ENCODE peak calls at places on chromosome 15, in five cellular contexts. E is upper lobe of right lung; U is CD8-positive, alpha-beta T cell; X is NB4; B is lung. K is an unnamed sample.

GRCh38 chr15:78092111-78093041 is at the start of gene SH2D7:
- DNase-seq in E (no peak), U (no peak), X (no peak), B (no peak), K (no peak)

GRCh38 chr15:35491999-35492398 is 54.0 kb downstream of the DPH6 start:
- DNase-seq in E (no peak), U (no peak), X (no peak), B (no peak), K (no peak)

GRCh38 chr15:27864076-27864475 is 235.0 kb downstream of the OCA2 start:
- DNase-seq in E (no peak), U (no peak), X (no peak), B (no peak), K (no peak)

GRCh38 chr15:101158166-101159095 is 93.4 kb downstream of the CHSY1 start:
- DNase-seq in E (no peak), U (no peak), X (no peak), B (no peak), K (no peak)

GRCh38 chr15:66452971-66453580 is 44.5 kb downstream of the SNAPC5 start:
- DNase-seq in E (no peak), U (no peak), X (peak), B (no peak), K (no peak)

GRCh38 chr15:35281515-35281914 is 196.4 kb upstream of the NANOGP8 start:
- DNase-seq in E (no peak), U (no peak), X (no peak), B (no peak), K (no peak)

GRCh38 chr15:31435891-31436628 is 109.4 kb downstream of the KLF13 start:
- DNase-seq in E (no peak), U (peak), X (peak), B (no peak), K (no peak)

GRCh38 chr15:24944939-24945338 is 9.8 kb upstream of the SNRPN start:
- DNase-seq in E (no peak), U (no peak), X (no peak), B (no peak), K (no peak)

GRCh38 chr15:67013696-67014095 is 51.7 kb upstream of the SMAD3 start:
- DNase-seq in E (no peak), U (no peak), X (no peak), B (no peak), K (no peak)

GRCh38 chr15:48089664-48090063 is 31.1 kb upstream of the SLC24A5 start:
- DNase-seq in E (no peak), U (no peak), X (no peak), B (no peak), K (no peak)

GRCh38 chr15:34436956-34437442 is 609 bp downstream of the GOLGA8A start:
- DNase-seq in E (peak), U (peak), X (peak), B (no peak), K (no peak)

GRCh38 chr15:93072440-93073394 is 16.3 kb downstream of the RGMA start:
- DNase-seq in E (peak), U (no peak), X (peak), B (peak), K (no peak)

GRCh38 chr15:63094495-63094931 is 27.1 kb upstream of the LACTB start:
- DNase-seq in E (no peak), U (no peak), X (no peak), B (no peak), K (no peak)

GRCh38 chr15:63189955-63190691 is 717 bp downstream of the RAB8B start:
- DNase-seq in E (no peak), U (no peak), X (peak), B (no peak), K (no peak)

GRCh38 chr15:40843885-40844542 is at the start of gene SPINT1:
- DNase-seq in E (peak), U (peak), X (peak), B (peak), K (no peak)

GRCh38 chr15:32849769-32850668 is 132.2 kb downstream of the GREM1 start:
- DNase-seq in E (no peak), U (no peak), X (peak), B (no peak), K (no peak)

GRCh38 chr15:31151301-31152233 is 50.0 kb upstream of the TRPM1 start:
- DNase-seq in E (no peak), U (no peak), X (no peak), B (no peak), K (no peak)

GRCh38 chr15:87752250-87752951 is 504.1 kb downstream of the NTRK3 start:
- DNase-seq in E (no peak), U (no peak), X (no peak), B (no peak), K (peak)

GRCh38 chr15:48103647-48104046 is 17.1 kb upstream of the SLC24A5 start:
- DNase-seq in E (no peak), U (no peak), X (no peak), B (no peak), K (no peak)

GRCh38 chr15:98592136-98592535 is 56.2 kb upstream of the IGF1R start:
- DNase-seq in E (no peak), U (no peak), X (no peak), B (no peak), K (no peak)

GRCh38 chr15:61916104-61916503 is 144.1 kb downstream of the VPS13C start:
- DNase-seq in E (no peak), U (no peak), X (no peak), B (no peak), K (peak)

GRCh38 chr15:88881781-88882180 is 13.6 kb downstream of the HAPLN3 start:
- DNase-seq in E (no peak), U (no peak), X (no peak), B (no peak), K (no peak)

GRCh38 chr15:90124487-90124886 is 22.2 kb upstream of the IDH2 start:
- DNase-seq in E (no peak), U (no peak), X (no peak), B (no peak), K (no peak)

GRCh38 chr15:90119367-90119766 is 17.1 kb upstream of the IDH2 start:
- DNase-seq in E (no peak), U (no peak), X (no peak), B (no peak), K (no peak)

GRCh38 chr15:90115783-90116182 is 13.5 kb upstream of the IDH2 start:
- DNase-seq in E (no peak), U (no peak), X (no peak), B (no peak), K (no peak)

GRCh38 chr15:90126022-90126421 is 23.8 kb upstream of the IDH2 start:
- DNase-seq in E (no peak), U (no peak), X (no peak), B (no peak), K (no peak)

DNA sequence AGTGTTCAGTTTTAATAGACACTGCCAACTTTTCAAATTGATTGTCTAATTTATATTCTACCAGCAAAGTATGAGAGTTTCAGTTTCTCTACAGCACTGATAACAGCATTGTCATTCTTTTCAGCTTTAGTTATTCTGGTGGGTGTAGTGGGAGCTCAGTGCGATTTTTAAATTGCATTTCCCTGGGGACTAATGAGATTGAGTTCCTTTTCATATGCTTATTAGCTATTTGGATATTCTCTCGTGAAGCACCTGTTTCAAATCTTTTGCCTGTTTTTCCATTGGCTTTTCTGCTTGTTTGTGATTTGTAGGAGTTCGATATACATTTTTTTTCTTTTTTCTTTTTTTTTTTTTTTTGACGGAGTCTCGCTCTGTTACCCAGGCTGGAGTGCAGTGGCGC is 18.8 kb upstream of the IDH2 start:
- DNase-seq in E (no peak), U (no peak), X (no peak), B (no peak), K (no peak)
- H3K4me3 ChIP-seq in E (no peak), U (no peak), X (no peak), B (no peak), K (no peak)

GRCh38 chr15:39154776-39155175 is 426.1 kb upstream of the THBS1 start:
- DNase-seq in E (no peak), U (no peak), X (no peak), B (no peak), K (no peak)

GRCh38 chr15:39153718-39154117 is 427.2 kb upstream of the THBS1 start:
- DNase-seq in E (no peak), U (no peak), X (no peak), B (no peak), K (no peak)

GRCh38 chr15:39156166-39156565 is 424.7 kb upstream of the THBS1 start:
- DNase-seq in E (no peak), U (no peak), X (no peak), B (no peak), K (no peak)

GRCh38 chr15:39153058-39153457 is 427.8 kb upstream of the THBS1 start:
- DNase-seq in E (no peak), U (no peak), X (no peak), B (no peak), K (no peak)

GRCh38 chr15:39154136-39154770 is 426.6 kb upstream of the THBS1 start:
- DNase-seq in E (no peak), U (no peak), X (no peak), B (no peak), K (no peak)
- TF ChIP-seq CTCF in E (peak), U (no peak), X (no peak), B (no peak), K (no peak)

GRCh38 chr15:23881299-23881698 is 194.2 kb upstream of the NDN start:
- DNase-seq in E (no peak), U (no peak), X (no peak), B (no peak), K (no peak)

GRCh38 chr15:23877502-23878412 is 190.7 kb upstream of the NDN start:
- DNase-seq in E (peak), U (no peak), X (peak), B (peak), K (no peak)
- H3K4me3 ChIP-seq in E (no peak), U (no peak), X (no peak), B (no peak), K (no peak)

GRCh38 chr15:43511012-43511885 is 6.2 kb upstream of the MAP1A start:
- DNase-seq in E (no peak), U (peak), X (peak), B (no peak), K (no peak)

GRCh38 chr15:43509923-43510229 is 7.5 kb upstream of the MAP1A start:
- DNase-seq in E (no peak), U (no peak), X (no peak), B (no peak), K (no peak)

GRCh38 chr15:43508421-43508820 is 9.0 kb upstream of the MAP1A start:
- DNase-seq in E (no peak), U (no peak), X (no peak), B (no peak), K (no peak)

GRCh38 chr15:43509002-43509922 is 8.1 kb upstream of the MAP1A start:
- DNase-seq in E (peak), U (no peak), X (peak), B (no peak), K (no peak)

DNA sequence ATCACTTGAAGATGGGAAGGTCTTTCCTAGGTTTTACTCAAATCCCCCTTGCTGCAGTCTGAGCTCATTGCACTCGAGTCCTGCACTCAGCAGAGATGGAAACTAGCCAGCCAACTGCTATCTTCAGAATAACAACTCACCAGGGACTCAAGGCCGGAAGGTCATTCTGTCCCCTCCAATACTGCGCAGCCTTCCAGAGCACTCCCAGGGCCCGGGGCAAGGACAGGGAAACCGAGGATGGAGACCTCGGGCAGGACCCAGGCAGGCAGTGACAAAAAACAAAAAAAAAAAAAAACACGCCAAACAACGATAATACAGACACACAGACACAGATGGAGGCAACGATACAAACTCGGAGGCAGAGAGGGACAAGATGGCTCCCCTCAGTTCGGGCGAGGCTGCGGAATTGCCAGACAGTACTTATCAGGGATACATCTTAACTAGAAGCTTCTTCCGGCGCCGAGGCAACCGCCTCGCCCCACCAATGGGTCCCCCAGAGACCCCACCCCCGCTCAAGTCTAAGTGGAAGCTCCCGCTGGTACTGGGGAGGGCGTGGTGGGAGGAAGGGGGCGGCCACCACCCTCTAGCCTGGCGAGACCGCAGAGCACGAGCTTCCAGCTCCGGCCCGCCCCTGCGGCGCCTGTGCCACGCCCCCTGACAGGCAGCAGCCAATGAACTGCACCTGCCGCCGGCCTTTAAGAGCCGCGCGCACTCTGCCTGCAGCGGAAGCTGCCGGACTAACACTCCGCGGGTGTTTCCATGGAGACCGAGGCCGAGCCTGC is 7.0 kb upstream of the MAP1A start:
- DNase-seq in E (peak), U (peak), X (peak), B (peak), K (peak)
- TF ChIP-seq CTCF in E (peak), U (peak), X (peak), B (no peak), K (peak)

GRCh38 chr15:68699881-68700394 is 120.8 kb downstream of the ANP32A start:
- DNase-seq in E (no peak), U (no peak), X (no peak), B (no peak), K (no peak)
- H3K4me3 ChIP-seq in E (no peak), U (no peak), X (no peak), B (no peak), K (no peak)

DNA sequence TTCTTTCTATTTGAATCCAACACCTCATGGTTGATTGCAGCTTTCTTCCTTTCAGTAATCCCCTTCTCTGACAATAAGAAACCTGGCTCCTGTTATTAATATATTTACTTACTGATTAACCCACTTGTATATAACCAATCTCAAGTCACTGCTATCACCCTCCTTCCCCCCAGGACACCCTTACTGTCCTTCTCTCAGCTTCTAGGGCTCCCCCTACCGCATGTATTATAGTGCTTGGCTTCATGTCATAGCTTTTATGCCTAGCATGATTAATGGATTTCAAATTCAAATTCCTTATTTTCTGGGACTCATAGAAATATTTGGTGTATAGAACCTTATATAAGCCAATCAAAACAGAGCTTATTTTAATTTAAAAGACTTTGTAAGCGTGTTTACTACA is 75.7 kb upstream of the BNIP2 start:
- DNase-seq in E (no peak), U (no peak), X (peak), B (no peak), K (no peak)
- TF ChIP-seq CTCF in E (no peak), U (no peak), X (peak), B (no peak), K (peak)

DNA sequence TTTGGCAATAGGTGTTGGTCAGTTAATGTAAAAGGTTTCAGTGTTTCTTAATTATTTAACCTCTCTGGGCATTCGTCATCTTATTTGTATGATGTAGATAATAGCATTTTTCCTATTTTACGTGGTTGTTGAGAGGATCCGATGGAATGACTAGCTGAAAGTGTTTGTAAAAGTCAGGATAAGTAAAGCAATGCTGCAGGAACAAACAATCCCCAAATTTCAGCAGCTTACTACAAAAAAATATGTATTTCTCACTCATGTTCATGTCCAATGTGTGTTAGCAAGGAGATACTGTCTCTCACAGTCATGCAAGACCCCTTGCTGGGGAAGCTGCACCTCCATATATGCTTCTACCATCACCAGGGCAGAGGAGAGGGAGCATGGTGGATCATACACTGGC is 38.7 kb downstream of the CEMIP start:
- DNase-seq in E (no peak), U (no peak), X (no peak), B (no peak), K (no peak)
- H3K4me3 ChIP-seq in E (no peak), U (no peak), X (no peak), B (no peak), K (no peak)

DNA sequence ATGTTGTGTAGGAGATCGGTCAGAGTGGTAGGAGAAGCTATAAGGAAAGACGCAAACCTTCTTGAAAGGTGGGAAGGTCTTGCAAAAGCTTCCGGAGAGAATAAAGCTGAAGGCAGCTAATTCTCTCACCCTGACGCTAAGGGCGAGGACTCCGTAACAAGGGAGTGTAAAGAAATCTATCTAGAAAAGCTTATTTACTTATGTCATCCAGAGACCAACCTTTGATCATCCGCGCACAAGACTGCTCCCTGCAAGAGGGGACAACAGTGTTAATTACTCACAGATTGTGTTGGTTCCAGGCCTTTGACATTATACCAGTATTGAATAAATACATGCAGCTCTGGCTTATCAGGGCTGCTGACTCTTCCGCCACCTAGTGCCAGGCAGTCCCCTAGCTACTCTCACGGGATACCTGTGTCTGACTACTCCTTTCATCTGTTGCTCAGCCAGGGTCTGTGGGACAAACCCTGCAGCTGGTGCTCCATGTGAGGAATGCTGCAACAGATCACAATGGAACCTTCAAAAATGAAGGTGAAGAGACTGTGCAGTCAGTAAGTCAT is 211.7 kb downstream of the DTWD1 start:
- DNase-seq in E (no peak), U (no peak), X (peak), B (no peak), K (no peak)
- TF ChIP-seq CTCF in E (no peak), U (no peak), X (no peak), B (no peak), K (peak)

K was measured in HFF-Myc.